ENCODE peak calls at places on chromosomes 11 and 22, in six cellular contexts. L is hepatocyte, J is keratinocyte, T is fibroblast of lung, Z is K562, H is PC-9. B is an unnamed sample.

GRCh38 chr11:62708423-62709261 is 1.2 kb downstream of the GNG3 start:
- DNase-seq in L (peak; percentile 44), J (no peak), T (no peak), Z (no peak), H (peak; percentile 66), B (no peak)

GRCh38 chr11:129865701-129866100 is 29.7 kb downstream of the NFRKB start:
- DNase-seq in L (no peak), J (no peak), T (no peak), Z (no peak), H (no peak), B (no peak)

GRCh38 chr22:38017272-38017920 is 33.0 kb upstream of the SOX10 start:
- DNase-seq in L (no peak), J (no peak), T (peak; percentile 54), Z (no peak), H (peak; percentile 53), B (peak; percentile 37)

GRCh38 chr22:19430890-19431541 is 517 bp downstream of the HIRA start:
- DNase-seq in L (peak; percentile 80), J (no peak), T (peak; percentile 37), Z (no peak), H (peak; percentile 6), B (peak; percentile 23)

GRCh38 chr22:41548830-41549211 is 4.6 kb upstream of the POLR3H start:
- DNase-seq in L (no peak), J (no peak), T (no peak), Z (no peak), H (no peak), B (no peak)

GRCh38 chr11:58647141-58647699 is 24.8 kb downstream of the CNTF start:
- DNase-seq in L (no peak), J (no peak), T (no peak), Z (no peak), H (no peak), B (peak; percentile 40)

GRCh38 chr11:134032501-134033091 is 36.3 kb upstream of the JAM3 start:
- DNase-seq in L (no peak), J (no peak), T (peak; percentile 20), Z (no peak), H (no peak), B (peak; percentile 24)

GRCh38 chr11:76694664-76695063 is 24.1 kb upstream of the LRRC32 start:
- DNase-seq in L (no peak), J (no peak), T (peak; percentile 76), Z (no peak), H (no peak), B (no peak)

GRCh38 chr11:97460091-97460490 is 1070.3 kb downstream of the JRKL start:
- DNase-seq in L (no peak), J (no peak), T (no peak), Z (no peak), H (no peak), B (no peak)

GRCh38 chr11:40797981-40798380 is 661.5 kb downstream of the LRRC4C start:
- DNase-seq in L (no peak), J (no peak), T (peak; percentile 93), Z (no peak), H (no peak), B (no peak)

GRCh38 chr11:118202599-118203422 is 22.0 kb downstream of the JAML start:
- DNase-seq in L (peak; percentile 76), J (no peak), T (no peak), Z (no peak), H (no peak), B (no peak)

GRCh38 chr11:107224836-107225235 is 206.6 kb upstream of the GUCY1A2 start:
- DNase-seq in L (no peak), J (no peak), T (peak; percentile 23), Z (no peak), H (no peak), B (no peak)

GRCh38 chr11:10441652-10442503 is 13.2 kb upstream of the AMPD3 start:
- DNase-seq in L (no peak), J (no peak), T (peak; percentile 45), Z (no peak), H (no peak), B (no peak)

GRCh38 chr11:6057452-6057851 is 26.9 kb upstream of the OR56A1 start:
- DNase-seq in L (no peak), J (no peak), T (no peak), Z (no peak), H (no peak), B (no peak)

GRCh38 chr22:45497746-45498145 is 4.9 kb upstream of the FBLN1 start:
- DNase-seq in L (no peak), J (no peak), T (no peak), Z (no peak), H (no peak), B (no peak)
- H3K27ac ChIP-seq in L (peak overlapping the region; percentile 61), J (no peak overlapping the region), T (no peak overlapping the region), Z (no peak overlapping the region), H (no peak overlapping the region), B (no peak overlapping the region)

DNA sequence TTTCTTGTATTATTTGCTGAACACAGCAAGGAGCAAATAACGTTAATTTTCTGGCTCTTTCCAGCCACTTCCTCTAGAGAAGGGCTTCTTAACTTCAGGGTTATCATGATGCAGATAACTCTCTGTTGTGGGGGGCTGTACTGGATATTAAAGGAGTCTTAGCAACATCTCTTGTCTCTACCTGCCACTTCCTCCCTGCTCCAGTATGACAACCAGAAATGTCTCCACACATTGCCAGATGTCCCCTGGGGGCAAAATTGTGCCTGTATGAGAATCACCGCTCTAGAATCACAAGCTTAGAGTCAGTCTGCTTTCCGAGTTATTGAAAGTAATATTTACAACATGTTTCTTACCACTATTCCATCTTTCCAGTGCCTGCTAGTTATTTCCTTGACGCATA is 6.8 kb downstream of the JRKL start:
- DNase-seq in L (no peak), J (no peak), T (no peak), Z (no peak), H (no peak), B (no peak)
- TF ChIP-seq EZH2 in L (no peak), J (no peak), T (no peak), Z (no peak), H (no peak), B (no peak)

GRCh38 chr11:12783765-12784164 is 109.5 kb downstream of the TEAD1 start:
- DNase-seq in L (no peak), J (no peak), T (no peak), Z (no peak), H (no peak), B (no peak)

GRCh38 chr11:12786450-12786849 is 112.2 kb downstream of the TEAD1 start:
- DNase-seq in L (no peak), J (no peak), T (no peak), Z (no peak), H (no peak), B (no peak)

GRCh38 chr11:12785901-12786300 is 111.7 kb downstream of the TEAD1 start:
- DNase-seq in L (no peak), J (no peak), T (no peak), Z (no peak), H (no peak), B (no peak)

GRCh38 chr11:12784987-12785386 is 110.8 kb downstream of the TEAD1 start:
- DNase-seq in L (no peak), J (no peak), T (no peak), Z (no peak), H (no peak), B (no peak)

GRCh38 chr11:12784445-12784844 is 110.2 kb downstream of the TEAD1 start:
- DNase-seq in L (no peak), J (no peak), T (peak; percentile 49), Z (no peak), H (no peak), B (no peak)
- TF ChIP-seq CTCF in L (no peak), J (no peak), T (no peak), Z (no peak), H (no peak), B (no peak)

GRCh38 chr22:30197389-30197788 is 49.2 kb downstream of the LIF start:
- DNase-seq in L (no peak), J (no peak), T (no peak), Z (no peak), H (no peak), B (no peak)
- H3K27ac ChIP-seq in L (peak overlapping the region; percentile 90), J (peak overlapping the region; percentile 99), T (peak overlapping the region; percentile 96), Z (no peak overlapping the region), H (peak overlapping the region; percentile 99), B (peak overlapping the region; percentile 78)